ENCODE peak calls at places on chromosomes 4 and X, in seven cellular contexts. M, P, R, A, S, W and T are unnamed samples.

GRCh38 chrX:139924696-139925094 is 8.2 kb downstream of the ATP11C start:
- DNase-seq in M (no peak), P (no peak), R (no peak), A (no peak), S (no peak), W (no peak), T (no peak)

GRCh38 chr4:22515888-22516541 is at the start of gene ADGRA3:
- DNase-seq in M (no peak), P (peak), R (peak), A (no peak), S (peak), W (peak), T (no peak)

GRCh38 chr4:80266902-80267380 is 477 bp downstream of the FGF5 start:
- DNase-seq in M (no peak), P (no peak), R (peak), A (no peak), S (peak), W (no peak), T (no peak)

GRCh38 chrX:97863261-97863660 is 979.6 kb downstream of the RPA4 start:
- DNase-seq in M (no peak), P (no peak), R (no peak), A (no peak), S (peak), W (no peak), T (no peak)

GRCh38 chrX:41799661-41800060 is 75.7 kb downstream of the GPR82 start:
- DNase-seq in M (no peak), P (no peak), R (no peak), A (no peak), S (no peak), W (no peak), T (no peak)

GRCh38 chr4:98688416-98689290 is 30.2 kb upstream of the TSPAN5 start:
- DNase-seq in M (no peak), P (no peak), R (peak), A (no peak), S (peak), W (no peak), T (peak)

GRCh38 chrX:114717921-114718320 is 134.0 kb downstream of the HTR2C start:
- DNase-seq in M (no peak), P (peak), R (no peak), A (no peak), S (no peak), W (no peak), T (no peak)

GRCh38 chrX:131046596-131046995 is 11.6 kb upstream of the ARHGAP36 start:
- DNase-seq in M (no peak), P (no peak), R (no peak), A (no peak), S (no peak), W (no peak), T (no peak)